ENCODE peak calls at places on chromosomes 12 and 14, in seven cellular contexts. S is HCT116, F is heart right ventricle, I is heart left ventricle, N is breast epithelium, Y is RWPE2, C is prostate gland. Z is an unnamed sample. For H3K4me1 and H3K27me3, the result is how much of the 10 kb centered on the place peaks cover.

GRCh38 chr12:89960607-89961394 is 252.2 kb upstream of the ATP2B1 start:
- DNase-seq in Y (no peak), S (no peak), I (no peak), C (no peak), N (no peak), F (no peak), Z (no peak)

GRCh38 chr12:50901685-50902113 is 50.6 kb upstream of the HIGD1C start:
- DNase-seq in I (no peak), F (no peak), Y (no peak), N (no peak), C (no peak), S (no peak), Z (no peak)

GRCh38 chr12:110689002-110689600 is at the start of gene HVCN1:
- DNase-seq in I (peak), Y (no peak), S (no peak), F (peak), C (peak), N (no peak), Z (peak)

GRCh38 chr14:31206536-31207286 is 882 bp downstream of the HECTD1 start:
- DNase-seq in Y (peak), I (peak), N (no peak), F (no peak), C (peak), S (no peak), Z (no peak)

GRCh38 chr12:64611430-64612286 is 1.4 kb downstream of the RASSF3 start:
- DNase-seq in N (no peak), C (peak), F (peak), Y (no peak), I (peak), S (no peak), Z (peak)

GRCh38 chr12:51721281-51721940 is 127.1 kb downstream of the FIGNL2 start:
- DNase-seq in F (peak), S (no peak), I (peak), C (no peak), Y (no peak), N (no peak), Z (peak)

GRCh38 chr14:103828315-103828967 is 18.9 kb downstream of the PPP1R13B start:
- DNase-seq in N (no peak), C (no peak), F (no peak), I (peak), Y (no peak), S (no peak), Z (no peak)

GRCh38 chr12:19915392-19916192 is 452.7 kb upstream of the PDE3A start:
- DNase-seq in C (no peak), N (no peak), I (no peak), Y (no peak), F (no peak), S (peak), Z (no peak)

GRCh38 chr12:32533971-32534590 is 134.7 kb downstream of the FGD4 start:
- DNase-seq in I (peak), S (peak), F (no peak), Y (peak), N (no peak), C (peak), Z (no peak)

GRCh38 chr14:93962701-93963601 is 13.4 kb downstream of the ASB2 start:
- DNase-seq in S (no peak), C (no peak), F (no peak), I (no peak), Y (no peak), N (no peak), Z (peak)

GRCh38 chr14:35669782-35670181 is 135.8 kb downstream of the INSM2 start:
- DNase-seq in C (peak), N (no peak), Y (no peak), I (no peak), F (no peak), S (peak), Z (no peak)

GRCh38 chr12:107287436-107288413 is 194.4 kb upstream of the CRY1 start:
- DNase-seq in I (no peak), Y (no peak), F (no peak), S (no peak), C (no peak), N (no peak), Z (no peak)

GRCh38 chr12:130828895-130829294 is 10.2 kb downstream of the STX2 start:
- DNase-seq in Y (no peak), I (no peak), S (no peak), N (no peak), C (no peak), F (no peak), Z (no peak)

GRCh38 chr12:82818276-82819035 is 131.8 kb downstream of the TMTC2 start:
- DNase-seq in C (no peak), N (no peak), S (no peak), Y (no peak), I (no peak), F (no peak), Z (no peak)

GRCh38 chr14:99118046-99118721 is 153.8 kb downstream of the BCL11B start:
- DNase-seq in I (no peak), F (no peak), N (no peak), Y (no peak), S (no peak), C (no peak), Z (no peak)

GRCh38 chr14:79304279-79304678 is 907.0 kb downstream of the DIO2 start:
- DNase-seq in F (no peak), N (no peak), Y (no peak), S (no peak), C (no peak), I (no peak), Z (no peak)

GRCh38 chr12:98645572-98646067 is 530 bp downstream of the APAF1 start:
- DNase-seq in N (no peak), S (no peak), F (no peak), I (no peak), C (peak), Y (no peak), Z (no peak)

GRCh38 chr12:12872934-12873275 is 18.5 kb upstream of the GPRC5A start:
- DNase-seq in Y (no peak), S (peak), I (no peak), F (no peak), N (no peak), C (no peak), Z (no peak)

GRCh38 chr12:83461326-83461985 is 774.8 kb downstream of the TMTC2 start:
- DNase-seq in Y (no peak), S (no peak), I (no peak), F (no peak), C (no peak), N (no peak), Z (no peak)

GRCh38 chr14:37470251-37470650 is 124.8 kb downstream of the FOXA1 start:
- DNase-seq in F (no peak), C (no peak), I (no peak), Y (no peak), S (no peak), N (no peak), Z (no peak)

GRCh38 chr12:11658796-11659195 is 9.3 kb downstream of the ETV6 start:
- DNase-seq in S (no peak), N (no peak), C (no peak), I (no peak), Y (no peak), F (no peak), Z (no peak)

GRCh38 chr12:52546126-52546525 is 6.8 kb downstream of the KRT71 start:
- DNase-seq in S (no peak), N (no peak), F (no peak), I (no peak), C (no peak), Y (no peak), Z (no peak)

GRCh38 chr12:3222935-3223334 is 145.8 kb downstream of the TSPAN9 start:
- DNase-seq in C (no peak), I (no peak), F (no peak), S (no peak), N (no peak), Y (no peak), Z (peak)

GRCh38 chr14:83923836-83924235 is 1606.1 kb upstream of the FLRT2 start:
- DNase-seq in S (no peak), N (no peak), I (no peak), F (no peak), C (no peak), Y (no peak), Z (no peak)
- H3K4me1 ChIP-seq in S (under half), N (under half), I (under half), F (under half), C (under half), Y (under half), Z (under half)

GRCh38 chr14:91333640-91334039 is 84.0 kb downstream of the CCDC88C start:
- DNase-seq in Y (no peak), N (no peak), S (no peak), F (no peak), C (no peak), I (no peak), Z (no peak)
- H3K27me3 ChIP-seq in Y (under half), N (under half), S (under half), F (under half), C (under half), I (under half), Z (under half)

DNA sequence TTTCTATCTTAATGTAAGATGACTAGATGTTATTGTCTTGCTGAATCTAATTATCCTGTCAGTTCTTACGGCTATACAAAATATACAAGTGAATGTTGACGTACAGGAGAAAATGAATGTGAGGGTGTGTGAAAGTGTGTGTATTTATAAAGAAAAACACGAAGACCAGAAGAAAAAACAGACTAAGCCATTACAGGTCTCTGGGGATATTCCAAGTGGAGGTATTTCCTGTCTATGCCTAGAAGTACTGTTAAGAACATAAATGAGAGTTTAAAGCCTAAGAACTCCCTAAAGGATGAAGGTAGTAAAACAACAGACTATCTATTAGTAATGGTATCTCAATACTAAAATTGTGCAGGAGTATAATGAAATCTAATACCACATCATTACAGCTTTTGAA is 7.6 kb downstream of the MDM1 start:
- DNase-seq in N (no peak), S (no peak), I (no peak), Y (no peak), C (no peak), F (no peak), Z (no peak)
- H3K4me1 ChIP-seq in N (under half), S (under half), I (under half), Y (under half), C (under half), F (under half), Z (under half)

DNA sequence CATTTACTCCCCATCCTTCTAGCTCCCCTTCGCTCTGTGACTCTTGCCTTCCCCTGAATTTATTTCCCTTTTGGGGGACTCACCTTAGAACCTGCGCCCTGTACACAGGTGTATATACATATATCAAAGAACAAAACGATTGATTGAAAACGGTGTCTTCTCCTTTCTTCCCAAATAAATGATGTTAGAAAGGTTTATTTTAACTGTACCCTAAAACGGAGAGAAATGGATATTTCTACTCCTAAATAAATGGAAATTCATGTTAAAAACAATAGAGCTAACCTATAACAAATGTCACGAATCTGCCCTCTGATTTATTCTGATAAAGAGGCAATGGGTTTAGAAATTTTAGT is 8.6 kb upstream of the LHX5 start:
- DNase-seq in Y (no peak), S (no peak), C (no peak), F (no peak), N (no peak), I (no peak), Z (no peak)
- H3K27me3 ChIP-seq in Y (half or more), S (under half), C (under half), F (half or more), N (under half), I (half or more), Z (under half)

GRCh38 chr14:75454963-75455546 is 27.2 kb downstream of the JDP2 start:
- DNase-seq in N (peak), Y (no peak), F (peak), I (peak), S (no peak), C (no peak), Z (no peak)
- H3K4me1 ChIP-seq in N (under half), Y (under half), F (half or more), I (half or more), S (under half), C (under half), Z (under half)

Z was measured in CD8-positive, alpha-beta T cell.